ENCODE peak calls at places on chromosomes 13 and 19, in nine cellular contexts. F is AG09309, I is iris pigment epithelial cell, D is left cardiac atrium, N is HTR-8/SVneo, J is fibroblast of the aortic adventitia, P is substantia nigra, A is NCI-H748 treated with DMSO at 0.1 percent for 48 hours, K is HFFc6. Z is an unnamed sample.

GRCh38 chr13:97549201-97549600 is 115.2 kb downstream of the RAP2A start:
- DNase-seq in D (no peak), N (no peak), K (no peak), F (no peak), A (no peak), P (no peak), J (no peak), I (no peak), Z (no peak)

GRCh38 chr13:98284677-98285076 is 107.6 kb upstream of the RNF113B start:
- DNase-seq in J (no peak), A (peak; percentile 37), P (no peak), F (no peak), N (no peak), K (no peak), D (no peak), I (no peak), Z (no peak)

GRCh38 chr19:1252221-1252817 is 3.9 kb downstream of the MIDN start:
- DNase-seq in D (peak; percentile 95), P (peak; percentile 88), K (peak; percentile 95), I (peak; percentile 87), J (peak; percentile 99), F (peak; percentile 87), A (no peak), N (no peak), Z (peak; percentile 92)

GRCh38 chr13:98988782-98989181 is 10.9 kb upstream of the DOCK9 start:
- DNase-seq in A (no peak), K (no peak), D (no peak), J (no peak), F (no peak), I (no peak), N (no peak), P (no peak), Z (no peak)

GRCh38 chr19:48991823-48992570 is 1.1 kb downstream of the GYS1 start:
- DNase-seq in A (no peak), I (peak; percentile 88), F (peak; percentile 45), N (peak; percentile 73), J (peak; percentile 84), P (no peak), K (peak; percentile 80), D (peak; percentile 76), Z (peak; percentile 63)

GRCh38 chr13:73440296-73440895 is 381.6 kb downstream of the KLF5 start:
- DNase-seq in J (peak; percentile 16), P (no peak), A (no peak), D (no peak), F (no peak), N (no peak), I (peak; percentile 22), K (no peak), Z (no peak)

GRCh38 chr13:90793261-90793785 is 554.2 kb upstream of the MIR17HG start:
- DNase-seq in A (no peak), D (no peak), P (no peak), K (no peak), F (no peak), J (no peak), I (peak; percentile 6), N (no peak), Z (no peak)

GRCh38 chr13:33953781-33954180 is 135.8 kb downstream of the RFC3 start:
- DNase-seq in N (no peak), P (no peak), K (no peak), J (peak; percentile 51), F (no peak), A (no peak), I (peak; percentile 9), D (no peak), Z (no peak)

GRCh38 chr19:42023121-42023942 is 29.3 kb upstream of the ATP1A3 start:
- DNase-seq in I (peak; percentile 24), K (peak; percentile 22), P (no peak), D (no peak), N (no peak), A (no peak), J (no peak), F (no peak), Z (no peak)

GRCh38 chr19:13163609-13164364 is 13.6 kb downstream of the IER2 start:
- DNase-seq in J (peak; percentile 81), N (peak; percentile 86), D (peak; percentile 79), A (no peak), K (peak; percentile 82), P (peak; percentile 50), F (no peak), I (peak; percentile 74), Z (peak; percentile 73)

GRCh38 chr19:15269806-15270205 is 37.6 kb upstream of the EPHX3 start:
- DNase-seq in P (no peak), A (no peak), N (no peak), J (no peak), F (no peak), K (no peak), D (no peak), I (no peak), Z (no peak)

GRCh38 chr19:15136234-15136954 is 29.2 kb downstream of the SYDE1 start:
- DNase-seq in I (peak; percentile 75), A (no peak), K (no peak), N (no peak), F (no peak), P (no peak), D (no peak), J (peak; percentile 14), Z (no peak)